ENCODE peak calls at places on chromosomes 11 and 22, in ten cellular contexts. F, N, J, Z, O, B, D, P, C and U are unnamed samples.

GRCh38 chr11:131760191-131760951 is 390.0 kb downstream of the NTM start:
- DNase-seq in F (peak), P (no peak), B (peak), N (peak), O (peak), J (no peak), C (no peak), Z (no peak), D (peak), U (no peak)

GRCh38 chr11:82797595-82797971 is 63.9 kb upstream of the FAM181B start:
- DNase-seq in C (no peak), O (no peak), F (no peak), Z (no peak), B (no peak), J (no peak), P (no peak), N (no peak), D (no peak), U (no peak)

GRCh38 chr22:47681766-47682165 is 919.3 kb downstream of the TBC1D22A start:
- DNase-seq in P (no peak), O (no peak), B (no peak), J (no peak), N (no peak), C (no peak), Z (no peak), F (no peak), D (no peak), U (no peak)

GRCh38 chr11:65183201-65183891 is 1.6 kb downstream of the CAPN1 start:
- DNase-seq in C (no peak), J (no peak), F (peak), O (no peak), N (no peak), P (no peak), Z (no peak), D (no peak), B (peak), U (no peak)

GRCh38 chr11:71266114-71266833 is 13.9 kb upstream of the SHANK2 start:
- DNase-seq in D (no peak), P (no peak), F (peak), Z (peak), B (peak), O (no peak), C (no peak), N (no peak), J (no peak), U (no peak)

GRCh38 chr11:64067257-64067993 is 31.7 kb downstream of the FLRT1 start:
- DNase-seq in Z (no peak), J (no peak), O (no peak), F (no peak), N (no peak), P (no peak), B (no peak), D (no peak), C (no peak), U (peak)

GRCh38 chr11:80606726-80607125 is 1165.9 kb upstream of the TENM4 start:
- DNase-seq in C (no peak), F (no peak), D (peak), B (no peak), P (no peak), J (no peak), Z (no peak), O (no peak), N (no peak), U (no peak)

GRCh38 chr22:45548991-45549736 is 46.5 kb downstream of the FBLN1 start:
- DNase-seq in P (peak), C (no peak), F (peak), O (peak), N (peak), D (peak), B (peak), J (no peak), Z (no peak), U (no peak)

GRCh38 chr22:23036684-23037428 is 33.5 kb upstream of the GNAZ start:
- DNase-seq in N (peak), Z (no peak), O (peak), P (no peak), D (no peak), C (no peak), B (peak), J (no peak), F (no peak), U (peak)

GRCh38 chr11:45879803-45880685 is 5.4 kb upstream of the MAPK8IP1 start:
- DNase-seq in Z (no peak), N (no peak), B (peak), P (no peak), F (no peak), J (no peak), C (no peak), O (no peak), D (no peak), U (no peak)

GRCh38 chr22:45905924-45906865 is 70.8 kb downstream of the WNT7B start:
- DNase-seq in B (no peak), O (peak), P (peak), D (peak), J (no peak), Z (no peak), C (no peak), F (no peak), N (no peak), U (no peak)

GRCh38 chr22:46971141-46971775 is 208.8 kb downstream of the TBC1D22A start:
- DNase-seq in N (no peak), Z (no peak), P (peak), F (no peak), D (peak), C (no peak), J (no peak), O (no peak), B (peak), U (no peak)

GRCh38 chr11:130817608-130817944 is 98.7 kb downstream of the SNX19 start:
- DNase-seq in F (no peak), J (peak), P (no peak), N (no peak), C (no peak), B (peak), Z (no peak), O (no peak), D (no peak), U (no peak)

GRCh38 chr11:30488304-30488998 is 97.7 kb downstream of the MPPED2 start:
- DNase-seq in P (peak), D (no peak), N (no peak), B (peak), F (no peak), J (no peak), C (peak), Z (no peak), O (no peak), U (no peak)

GRCh38 chr11:11988862-11989261 is 19.6 kb downstream of the DKK3 start:
- DNase-seq in Z (no peak), B (no peak), F (peak), O (no peak), J (no peak), N (no peak), P (peak), C (no peak), D (no peak), U (no peak)
- TF ChIP-seq CTCF in Z (no peak), B (peak), F (peak), O (peak), J (no peak), N (peak), P (peak), C (peak), D (peak), U (no peak)

GRCh38 chr11:61873588-61874459 is 17.5 kb downstream of the FADS3 start:
- DNase-seq in N (no peak), D (no peak), B (no peak), F (no peak), C (no peak), Z (no peak), P (no peak), J (no peak), O (no peak), U (no peak)

GRCh38 chr11:61870429-61871039 is 20.8 kb downstream of the FADS3 start:
- DNase-seq in Z (no peak), J (no peak), P (no peak), F (no peak), O (no peak), C (no peak), N (no peak), D (no peak), B (no peak), U (no peak)

GRCh38 chr11:61871158-61871597 is 20.2 kb downstream of the FADS3 start:
- DNase-seq in Z (no peak), N (peak), O (no peak), B (peak), D (peak), P (peak), J (peak), C (peak), F (peak), U (peak)

GRCh38 chr11:61874460-61874809 is 16.9 kb downstream of the FADS3 start:
- DNase-seq in J (no peak), Z (no peak), C (no peak), D (no peak), F (no peak), B (no peak), N (no peak), O (no peak), P (no peak), U (no peak)

DNA sequence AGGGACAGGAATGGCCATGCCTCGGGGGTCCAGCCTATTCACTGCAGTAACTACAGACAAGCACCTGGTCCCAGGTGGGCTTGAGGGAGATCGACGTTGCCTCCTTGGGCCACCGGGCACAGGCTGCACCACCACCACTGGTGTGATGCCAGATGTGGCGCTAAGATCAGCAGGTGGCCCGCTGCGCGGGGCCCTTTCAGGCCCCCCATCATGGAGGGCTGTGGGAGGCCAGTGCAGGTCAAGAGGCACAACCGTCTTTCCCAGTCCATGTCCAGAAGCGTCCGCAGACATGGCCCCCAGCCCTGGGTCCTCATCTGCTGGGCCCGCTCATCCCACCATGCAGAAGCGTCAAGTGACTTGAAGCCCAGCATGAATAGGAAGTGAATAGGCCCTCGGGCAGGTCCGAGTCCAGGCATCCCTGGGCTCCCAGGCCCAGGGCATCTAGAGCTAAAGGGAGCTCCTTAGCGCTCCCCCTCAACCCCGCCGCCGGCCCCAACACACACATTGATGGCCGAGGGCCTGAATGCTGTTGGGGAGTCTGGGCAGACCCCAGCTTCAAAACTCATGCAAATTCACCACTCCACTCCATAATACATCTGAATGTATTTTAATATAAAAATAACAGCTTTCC is 18.3 kb downstream of the FADS3 start:
- DNase-seq in D (no peak), Z (no peak), O (no peak), F (no peak), B (no peak), P (no peak), J (no peak), N (no peak), C (no peak), U (no peak)
- TF ChIP-seq CTCF in D (no peak), Z (no peak), O (no peak), F (no peak), B (no peak), P (no peak), J (no peak), N (no peak), C (no peak), U (no peak)

GRCh38 chr11:77776455-77776854 is 44.1 kb downstream of the RSF1 start:
- DNase-seq in N (no peak), B (no peak), O (no peak), F (no peak), J (peak), P (no peak), C (no peak), D (no peak), Z (no peak), U (no peak)
- TF ChIP-seq CTCF in N (no peak), B (peak), O (peak), F (peak), J (peak), P (peak), C (peak), D (peak), Z (no peak), U (peak)

GRCh38 chr11:18171377-18172000 is 1.1 kb upstream of the MRGPRX4 start:
- DNase-seq in J (peak), Z (no peak), B (peak), D (peak), F (peak), N (peak), O (no peak), P (peak), C (no peak), U (peak)
- TF ChIP-seq CTCF in J (peak), Z (peak), B (peak), D (peak), F (peak), N (peak), O (peak), P (peak), C (peak), U (no peak)

DNA sequence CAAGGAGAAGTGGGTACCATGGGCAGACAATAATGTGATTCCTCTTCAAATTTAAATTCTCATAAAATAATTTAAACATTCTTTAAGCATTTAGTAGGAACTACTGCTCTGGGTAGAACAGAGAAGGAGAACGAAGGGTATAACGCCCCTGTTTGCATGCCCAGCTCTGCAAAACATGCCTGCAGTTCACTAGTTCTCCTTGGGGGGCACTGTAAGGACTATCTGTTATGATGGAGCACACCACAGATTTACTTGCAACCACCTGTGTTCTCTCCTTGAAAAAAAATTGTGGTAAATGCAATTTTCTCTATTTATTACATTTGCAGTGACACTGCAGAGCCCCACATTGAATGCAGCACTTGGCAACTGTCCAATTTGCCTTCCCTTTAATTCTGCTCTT is 100.3 kb downstream of the GUCY1A2 start:
- DNase-seq in B (no peak), O (no peak), F (peak), Z (no peak), J (peak), N (no peak), P (peak), D (peak), C (no peak), U (peak)
- TF ChIP-seq CTCF in B (peak), O (peak), F (peak), Z (no peak), J (peak), N (peak), P (peak), D (peak), C (peak), U (no peak)

GRCh38 chr22:17264321-17265052 is 45.3 kb upstream of the ADA2 start:
- DNase-seq in C (no peak), F (peak), N (peak), D (peak), Z (no peak), O (no peak), P (peak), J (no peak), B (peak), U (no peak)
- TF ChIP-seq CTCF in C (no peak), F (no peak), N (no peak), D (no peak), Z (no peak), O (no peak), P (no peak), J (no peak), B (no peak), U (no peak)